ENCODE peak calls at places on chromosomes 3 and 15, in six cellular contexts. V is lower leg skin; U is HS-27A; X is ELR; Z is activated effector memory CD4-positive, alpha-beta T cell treated with Interleukin-2 at 50 U/mL for 16 hours; K is fibroblast of the conjunctiva. N is an unnamed sample.

GRCh38 chr3:140023616-140024530 is 88.9 kb downstream of the CLSTN2 start:
- DNase-seq in V (peak; percentile 26), U (no peak), X (no peak), Z (no peak), K (no peak), N (no peak)

GRCh38 chr3:106299300-106300098 is 430.7 kb upstream of the CBLB start:
- DNase-seq in V (no peak), U (peak; percentile 14), X (peak; percentile 48), Z (no peak), K (no peak), N (no peak)

GRCh38 chr3:20563236-20563635 is 377.2 kb upstream of the SGO1 start:
- DNase-seq in V (no peak), U (no peak), X (no peak), Z (no peak), K (no peak), N (no peak)

GRCh38 chr3:178436773-178437172 is 99.5 kb upstream of the KCNMB2 start:
- DNase-seq in V (peak; percentile 19), U (no peak), X (peak; percentile 53), Z (no peak), K (peak; percentile 38), N (no peak)

GRCh38 chr15:80674245-80674614 is 20.9 kb upstream of the ABHD17C start:
- DNase-seq in V (no peak), U (no peak), X (no peak), Z (no peak), K (no peak), N (no peak)

GRCh38 chr3:158791259-158791920 is 10.5 kb upstream of the MFSD1 start:
- DNase-seq in V (no peak), U (no peak), X (peak; percentile 88), Z (no peak), K (peak; percentile 75), N (no peak)

GRCh38 chr15:78242128-78242527 is 7.8 kb upstream of the ACSBG1 start:
- DNase-seq in V (no peak), U (no peak), X (peak; percentile 39), Z (no peak), K (no peak), N (no peak)

GRCh38 chr3:124951511-124952390 is 17.2 kb upstream of the MUC13 start:
- DNase-seq in V (no peak), U (no peak), X (peak; percentile 81), Z (no peak), K (no peak), N (no peak)

GRCh38 chr3:125219261-125219701 is 6.7 kb upstream of the SLC12A8 start:
- DNase-seq in V (no peak), U (no peak), X (no peak), Z (no peak), K (no peak), N (no peak)

GRCh38 chr3:97105989-97106651 is 291.7 kb downstream of the EPHA6 start:
- DNase-seq in V (no peak), U (no peak), X (no peak), Z (no peak), K (no peak), N (no peak)

GRCh38 chr3:95460274-95460673 is 1354.1 kb upstream of the EPHA6 start:
- DNase-seq in V (no peak), U (no peak), X (no peak), Z (no peak), K (no peak), N (no peak)

GRCh38 chr3:50297896-50298725 is 1.1 kb downstream of the HYAL3 start:
- DNase-seq in V (no peak), U (no peak), X (peak; percentile 28), Z (no peak), K (no peak), N (no peak)

GRCh38 chr3:49327485-49327884 is 12.4 kb downstream of the USP4 start:
- DNase-seq in V (no peak), U (no peak), X (peak; percentile 42), Z (no peak), K (no peak), N (no peak)

GRCh38 chr3:148718982-148719862 is 21.5 kb downstream of the AGTR1 start:
- DNase-seq in V (no peak), U (no peak), X (peak; percentile 52), Z (no peak), K (no peak), N (no peak)

GRCh38 chr3:33071181-33071580 is 25.8 kb downstream of the GLB1 start:
- DNase-seq in V (no peak), U (no peak), X (no peak), Z (no peak), K (no peak), N (no peak)

N was measured in smooth muscle cell of the brain vasculature.